ENCODE peak calls at places on chromosomes 4 and X, in six cellular contexts. M is mucosa of gallbladder, Y is T1000, R is AG10803, Z is aorta, A is ecto neural progenitor cell. J is an unnamed sample.
A peak's percentile ranks its signal among the peaks of the same experiment; 100 is the strongest.

GRCh38 chrX:114841051-114841450 is 176.4 kb downstream of the IL13RA2 start:
- DNase-seq in M (no peak), R (peak; percentile 44), Z (no peak), Y (no peak), A (no peak), J (no peak)

GRCh38 chr4:108783666-108784463 is 21.0 kb upstream of the ETNPPL start:
- DNase-seq in A (no peak), Y (no peak), M (no peak), Z (no peak), R (peak; percentile 25), J (peak; percentile 30)

GRCh38 chrX:2242326-2242725 is 258.4 kb downstream of the DHRSX start:
- DNase-seq in M (no peak), Y (no peak), R (no peak), Z (no peak), A (no peak), J (no peak)

GRCh38 chrX:20393944-20394343 is 127.2 kb upstream of the RPS6KA3 start:
- DNase-seq in M (no peak), Y (no peak), A (no peak), Z (no peak), R (peak; percentile 56), J (no peak)

GRCh38 chr4:2961411-2962098 is 1.7 kb downstream of the NOP14 start:
- DNase-seq in M (no peak), Y (no peak), Z (no peak), R (no peak), A (no peak), J (no peak)

GRCh38 chr4:139501531-139502311 is 47.8 kb downstream of the RAB33B start:
- DNase-seq in Y (no peak), R (peak; percentile 20), M (no peak), A (no peak), Z (no peak), J (no peak)

GRCh38 chr4:28350485-28350884 is 1489.8 kb downstream of the STIM2 start:
- DNase-seq in M (no peak), Y (no peak), A (no peak), Z (no peak), R (peak; percentile 57), J (no peak)

GRCh38 chrX:11474576-11474975 is 181.4 kb downstream of the AMELX start:
- DNase-seq in Z (no peak), Y (no peak), A (no peak), R (no peak), M (no peak), J (no peak)

GRCh38 chr4:83054928-83055327 is 19.9 kb downstream of the COPS4 start:
- DNase-seq in R (peak; percentile 38), Z (no peak), A (no peak), M (no peak), Y (no peak), J (peak; percentile 66)

GRCh38 chrX:150314186-150314585 is 48.9 kb upstream of the MAMLD1 start:
- DNase-seq in Y (no peak), R (no peak), A (peak; percentile 11), M (no peak), Z (no peak), J (no peak)

GRCh38 chr4:7650606-7651400 is 216.1 kb upstream of the PSAPL1 start:
- DNase-seq in R (no peak), M (no peak), Y (no peak), A (peak; percentile 82), Z (peak; percentile 42), J (peak; percentile 38)

GRCh38 chr4:2241410-2242353 is at the start of the genes HAUS3 and POLN:
- DNase-seq in M (peak; percentile 98), Z (peak; percentile 99), Y (peak; percentile 98), R (peak; percentile 94), A (peak; percentile 99), J (peak; percentile 99)

GRCh38 chr4:25449688-25450087 is 72.6 kb downstream of the ANAPC4 start:
- DNase-seq in Y (no peak), R (no peak), A (no peak), Z (no peak), M (no peak), J (no peak)

GRCh38 chrX:144819406-144819805 is 427.9 kb upstream of the SPANXN1 start:
- DNase-seq in M (no peak), Y (no peak), A (no peak), Z (no peak), R (no peak), J (no peak)

J was measured in lung microvascular endothelial cell.